ENCODE peak calls at places on chromosomes 1 and 21, in five cellular contexts. One of them, this sample, is unnamed.

GRCh38 chr1:162151900-162152829 is 82.7 kb downstream of the NOS1AP start:
- DNase-seq in GM12878: no peak
- DNase-seq in K562: no peak
- DNase-seq in HepG2: peak; percentile 77
- DNase-seq in A549: no peak
- DNase-seq in this sample: no peak

GRCh38 chr1:153608089-153608672 is 4.8 kb downstream of the S100A16 start:
- DNase-seq in HepG2: no peak
- DNase-seq in K562: no peak
- DNase-seq in GM12878: no peak
- DNase-seq in A549: peak; percentile 25
- DNase-seq in this sample: peak; percentile 39

GRCh38 chr21:36260030-36260787 is 59.8 kb upstream of the MORC3 start:
- DNase-seq in K562: peak; percentile 74
- DNase-seq in HepG2: peak; percentile 55
- DNase-seq in GM12878: peak; percentile 53
- DNase-seq in A549: peak; percentile 40
- DNase-seq in this sample: peak; percentile 84

GRCh38 chr1:240349695-240350094 is 258.0 kb downstream of the FMN2 start:
- DNase-seq in HepG2: no peak
- DNase-seq in GM12878: no peak
- DNase-seq in K562: no peak
- DNase-seq in A549: no peak
- DNase-seq in this sample: no peak

GRCh38 chr1:115529216-115529897 is 112.4 kb upstream of the VANGL1 start:
- DNase-seq in HepG2: no peak
- DNase-seq in A549: no peak
- DNase-seq in GM12878: no peak
- DNase-seq in K562: no peak
- DNase-seq in this sample: no peak

GRCh38 chr1:198798923-198799386 is 160.1 kb downstream of the PTPRC start:
- DNase-seq in GM12878: peak; percentile 57
- DNase-seq in K562: no peak
- DNase-seq in A549: no peak
- DNase-seq in HepG2: no peak
- DNase-seq in this sample: no peak

GRCh38 chr1:113042336-113043143 is 30.5 kb upstream of the LRIG2 start:
- DNase-seq in A549: peak; percentile 57
- DNase-seq in GM12878: no peak
- DNase-seq in K562: peak; percentile 96
- DNase-seq in HepG2: peak; percentile 68
- DNase-seq in this sample: peak; percentile 97

GRCh38 chr1:243323481-243323880 is 67.6 kb downstream of the SDCCAG8 start:
- DNase-seq in GM12878: no peak
- DNase-seq in HepG2: no peak
- DNase-seq in A549: no peak
- DNase-seq in K562: no peak
- DNase-seq in this sample: no peak

GRCh38 chr1:193183019-193183643 is 3.3 kb downstream of the B3GALT2 start:
- DNase-seq in GM12878: no peak
- DNase-seq in A549: peak; percentile 54
- DNase-seq in K562: peak; percentile 63
- DNase-seq in HepG2: peak; percentile 39
- DNase-seq in this sample: peak; percentile 74

GRCh38 chr1:106962591-106962990 is 93.9 kb upstream of the PRMT6 start:
- DNase-seq in GM12878: no peak
- DNase-seq in A549: no peak
- DNase-seq in HepG2: no peak
- DNase-seq in K562: no peak
- DNase-seq in this sample: no peak

GRCh38 chr1:94597701-94598100 is 56.1 kb upstream of the F3 start:
- DNase-seq in HepG2: no peak
- DNase-seq in K562: no peak
- DNase-seq in GM12878: no peak
- DNase-seq in A549: no peak
- DNase-seq in this sample: no peak

GRCh38 chr1:20663365-20663764 is 2.2 kb upstream of the DDOST start:
- DNase-seq in K562: peak; percentile 41
- DNase-seq in HepG2: no peak
- DNase-seq in GM12878: no peak
- DNase-seq in A549: no peak
- DNase-seq in this sample: peak; percentile 30

GRCh38 chr1:24980836-24981631 is 51.0 kb upstream of the RUNX3 start:
- DNase-seq in GM12878: no peak
- DNase-seq in HepG2: no peak
- DNase-seq in K562: no peak
- DNase-seq in A549: no peak
- DNase-seq in this sample: no peak

GRCh38 chr1:44361478-44361877 is 6.4 kb upstream of the ERI3 start:
- DNase-seq in K562: peak; percentile 44
- DNase-seq in A549: peak; percentile 10
- DNase-seq in GM12878: no peak
- DNase-seq in HepG2: no peak
- DNase-seq in this sample: peak; percentile 49

GRCh38 chr1:234214129-234214910 is 158.9 kb upstream of the COA6 start:
- DNase-seq in GM12878: no peak
- DNase-seq in A549: no peak
- DNase-seq in HepG2: no peak
- DNase-seq in K562: no peak
- DNase-seq in this sample: peak; percentile 74

GRCh38 chr1:115577513-115577912 is 64.3 kb upstream of the VANGL1 start:
- DNase-seq in A549: no peak
- DNase-seq in K562: no peak
- DNase-seq in HepG2: no peak
- DNase-seq in GM12878: no peak
- DNase-seq in this sample: no peak

GRCh38 chr1:157274698-157275534 is 136.7 kb upstream of the ETV3 start:
- DNase-seq in HepG2: no peak
- DNase-seq in GM12878: no peak
- DNase-seq in A549: peak; percentile 15
- DNase-seq in K562: peak; percentile 78
- DNase-seq in this sample: no peak

GRCh38 chr21:46667735-46668380 is 32.4 kb downstream of the PRMT2 start:
- DNase-seq in HepG2: peak; percentile 14
- DNase-seq in GM12878: no peak
- DNase-seq in A549: peak; percentile 57
- DNase-seq in K562: no peak
- DNase-seq in this sample: peak; percentile 69

GRCh38 chr1:6646499-6647148 is 22.0 kb downstream of the THAP3 start:
- DNase-seq in K562: peak; percentile 56
- DNase-seq in GM12878: no peak
- DNase-seq in HepG2: peak; percentile 30
- DNase-seq in A549: peak; percentile 31
- DNase-seq in this sample: peak; percentile 84

GRCh38 chr1:59892836-59893811 is 33.4 kb downstream of the CYP2J2 start:
- DNase-seq in A549: no peak
- DNase-seq in GM12878: no peak
- DNase-seq in HepG2: no peak
- DNase-seq in K562: no peak
- DNase-seq in this sample: peak; percentile 14

GRCh38 chr1:214500349-214501055 is 50.9 kb downstream of the PTPN14 start:
- DNase-seq in K562: no peak
- DNase-seq in GM12878: no peak
- DNase-seq in A549: no peak
- DNase-seq in HepG2: no peak
- DNase-seq in this sample: no peak

GRCh38 chr1:1185101-1185765 is 11.6 kb downstream of the TTLL10 start:
- DNase-seq in HepG2: no peak
- DNase-seq in A549: no peak
- DNase-seq in GM12878: no peak
- DNase-seq in K562: peak; percentile 83
- DNase-seq in this sample: peak; percentile 1

GRCh38 chr1:236686815-236687160 is 489 bp downstream of the ACTN2 start:
- DNase-seq in K562: peak; percentile 10
- DNase-seq in HepG2: no peak
- DNase-seq in GM12878: no peak
- DNase-seq in A549: no peak
- DNase-seq in this sample: peak; percentile 14

GRCh38 chr1:78464449-78464891 is 26.3 kb upstream of the PTGFR start:
- DNase-seq in A549: no peak
- DNase-seq in K562: no peak
- DNase-seq in HepG2: no peak
- DNase-seq in GM12878: no peak
- DNase-seq in this sample: no peak

GRCh38 chr1:119453021-119453420 is 38.1 kb downstream of the HSD3B2 start:
- DNase-seq in A549: no peak
- DNase-seq in K562: no peak
- DNase-seq in GM12878: no peak
- DNase-seq in HepG2: no peak
- DNase-seq in this sample: no peak

GRCh38 chr1:212607206-212607923 is 1.2 kb upstream of the ATF3 start:
- DNase-seq in HepG2: no peak
- DNase-seq in GM12878: no peak
- DNase-seq in A549: no peak
- DNase-seq in K562: no peak
- DNase-seq in this sample: peak; percentile 52

GRCh38 chr21:28516996-28517592 is 475.6 kb downstream of the LTN1 start:
- DNase-seq in A549: peak; percentile 59
- DNase-seq in HepG2: peak; percentile 60
- DNase-seq in GM12878: peak; percentile 8
- DNase-seq in K562: peak; percentile 14
- DNase-seq in this sample: peak; percentile 92

GRCh38 chr1:107057197-107058133 is 991 bp downstream of the PRMT6 start:
- DNase-seq in HepG2: peak; percentile 6
- DNase-seq in GM12878: no peak
- DNase-seq in A549: no peak
- DNase-seq in K562: peak; percentile 78
- DNase-seq in this sample: peak; percentile 79

DNA sequence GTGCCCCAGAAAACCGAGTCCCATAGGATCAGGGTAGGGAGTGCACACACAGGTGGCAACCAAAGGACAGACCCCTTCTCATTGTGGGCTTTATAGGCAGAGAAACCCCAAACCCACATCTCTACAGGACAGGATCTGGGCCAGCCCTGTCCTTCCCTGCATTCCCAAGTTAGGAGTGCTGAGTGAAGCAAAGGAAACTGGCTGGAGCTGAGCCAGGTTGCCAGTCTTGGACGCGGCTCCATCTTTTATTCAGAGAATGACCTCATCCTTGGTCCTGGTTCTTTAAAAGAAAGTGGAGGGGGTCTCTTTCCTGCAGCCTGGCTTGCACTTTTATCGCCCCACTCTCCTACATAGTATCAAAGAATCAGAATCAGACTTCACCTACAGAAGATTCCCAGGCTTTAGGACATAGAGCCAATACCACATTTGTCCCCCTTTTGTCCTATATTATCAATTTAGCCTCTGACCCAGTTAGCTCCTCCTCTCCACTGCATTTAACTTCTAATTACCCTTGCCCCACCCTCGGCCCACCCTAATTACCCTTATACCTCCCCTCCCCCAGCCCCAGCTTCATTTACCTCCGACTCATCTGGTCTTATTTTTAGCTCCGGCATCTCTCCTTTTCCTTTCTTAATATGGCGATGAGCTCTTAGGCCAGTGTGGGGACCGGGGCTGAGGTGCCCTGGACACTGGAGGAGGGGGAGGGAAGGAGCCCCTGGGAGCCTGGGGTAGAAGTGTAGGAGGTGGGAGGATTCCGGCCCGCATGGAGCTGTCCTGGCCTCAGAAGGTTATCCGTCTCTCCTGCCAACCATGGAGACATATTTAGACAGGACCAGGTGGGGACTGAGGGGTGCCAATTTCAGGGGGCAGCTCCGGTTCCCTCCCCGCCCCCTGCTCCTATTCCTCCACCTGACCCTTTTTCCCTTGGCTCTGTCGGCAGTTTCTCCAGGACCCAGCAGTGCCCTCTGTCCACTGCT is at the start of gene CASQ1:
- DNase-seq in K562: no peak
- DNase-seq in A549: no peak
- DNase-seq in HepG2: no peak
- DNase-seq in GM12878: no peak
- DNase-seq in this sample: no peak
- TF ChIP-seq JUNB in K562: no peak
- TF ChIP-seq JUNB in A549: no peak
- TF ChIP-seq JUNB in HepG2: no peak
- TF ChIP-seq JUNB in GM12878: no peak
- TF ChIP-seq JUNB in this sample: no peak

GRCh38 chr1:186739515-186739914 is 59.3 kb upstream of the PTGS2 start:
- DNase-seq in A549: no peak
- DNase-seq in K562: no peak
- DNase-seq in HepG2: no peak
- DNase-seq in GM12878: no peak
- DNase-seq in this sample: no peak
- H3K4me1 ChIP-seq in A549: peaks cover 4% of the 10 kb centered on the region
- H3K4me1 ChIP-seq in K562: no peaks in the 10 kb centered on the region
- H3K4me1 ChIP-seq in HepG2: no peaks in the 10 kb centered on the region
- H3K4me1 ChIP-seq in GM12878: peaks cover 8% of the 10 kb centered on the region
- H3K4me1 ChIP-seq in this sample: peaks cover 2% of the 10 kb centered on the region

DNA sequence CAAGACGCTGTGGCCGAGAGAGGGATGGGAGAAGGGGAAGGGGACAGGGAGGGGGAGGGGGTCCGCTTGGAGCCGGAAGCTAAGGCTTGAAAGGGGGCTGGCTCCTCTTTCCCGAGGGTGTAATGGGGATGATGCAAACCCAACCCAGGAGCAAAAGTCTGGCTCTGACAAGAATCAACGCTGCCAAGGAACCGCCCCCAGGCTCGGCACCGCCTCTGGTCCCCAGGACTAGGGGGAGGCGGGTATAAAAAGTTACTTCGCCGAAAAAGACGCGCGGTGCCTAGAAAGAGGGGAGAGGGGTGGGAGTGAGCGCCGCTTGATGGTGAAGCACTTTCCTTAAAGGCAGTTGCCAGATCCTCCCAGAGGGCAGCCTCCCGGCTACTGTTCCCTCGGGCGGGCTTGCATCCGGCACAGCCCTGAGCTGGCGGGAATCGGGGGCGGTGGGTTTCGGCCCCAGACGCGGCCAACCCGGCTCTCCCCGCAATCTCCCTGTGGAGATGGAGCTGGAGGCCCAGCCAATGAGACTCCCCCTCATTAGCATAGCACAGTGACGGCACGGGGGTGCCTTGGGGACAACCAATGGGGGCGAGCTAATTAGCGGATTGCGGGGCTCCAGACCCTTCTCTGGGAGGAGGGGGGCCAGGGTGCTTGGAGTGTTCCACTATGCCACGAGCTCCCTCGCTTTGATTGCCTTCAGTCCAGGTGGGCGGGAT is at the start of gene KCNT2:
- DNase-seq in HepG2: no peak
- DNase-seq in GM12878: no peak
- DNase-seq in A549: peak; percentile 59
- DNase-seq in K562: peak; percentile 38
- DNase-seq in this sample: peak; percentile 99
- TF ChIP-seq CTCF in HepG2: no peak
- TF ChIP-seq CTCF in GM12878: no peak
- TF ChIP-seq CTCF in A549: peak; percentile 14
- TF ChIP-seq CTCF in K562: no peak
- TF ChIP-seq CTCF in this sample: peak; percentile 12

DNA sequence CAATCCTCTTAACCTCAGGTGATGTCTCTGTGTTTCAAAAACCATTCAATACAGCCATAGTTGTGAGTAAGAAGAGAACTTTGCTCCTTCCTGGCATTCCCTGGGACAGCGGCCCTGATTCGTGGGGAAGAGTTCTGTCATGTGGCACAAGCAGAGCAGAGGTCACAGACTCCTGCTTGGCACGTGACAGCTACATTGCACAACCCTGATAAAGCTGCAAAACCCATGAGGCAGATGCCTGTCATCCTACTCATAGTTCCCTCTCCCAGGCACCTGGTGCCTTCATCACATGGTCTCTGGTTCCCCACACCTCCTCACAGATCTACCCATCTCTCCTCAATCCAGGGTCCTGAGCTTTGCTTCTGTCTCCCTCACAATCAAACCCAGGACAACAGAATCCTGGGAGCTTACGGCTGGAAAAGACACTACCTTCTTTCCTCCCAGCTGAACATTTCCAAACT is 70.8 kb downstream of the PLPP3 start:
- DNase-seq in A549: peak; percentile 18
- DNase-seq in HepG2: peak; percentile 98
- DNase-seq in GM12878: no peak
- DNase-seq in K562: no peak
- DNase-seq in this sample: no peak
- TF ChIP-seq JUNB in A549: no peak
- TF ChIP-seq JUNB in HepG2: peak; percentile 83
- TF ChIP-seq JUNB in GM12878: no peak
- TF ChIP-seq JUNB in K562: no peak
- TF ChIP-seq JUNB in this sample: no peak

This sample was measured in GM23338.